ENCODE peak calls at places on chromosomes 3 and 15, in five cellular contexts. I is stomach, N is HepG2, H is psoas muscle, W is transverse colon. C is an unnamed sample.

GRCh38 chr3:122146466-122146865 is 37.0 kb upstream of the CASR start:
- DNase-seq in I (no peak), N (no peak), H (no peak), W (no peak), C (no peak)

GRCh38 chr3:194999491-194999890 is 271.5 kb downstream of the XXYLT1 start:
- DNase-seq in I (no peak), N (no peak), H (no peak), W (no peak), C (no peak)

GRCh38 chr15:88012233-88012632 is 244.3 kb downstream of the NTRK3 start:
- DNase-seq in I (no peak), N (no peak), H (no peak), W (no peak), C (no peak)

GRCh38 chr3:50532062-50532705 is 28.8 kb upstream of the CACNA2D2 start:
- DNase-seq in I (no peak), N (no peak), H (no peak), W (no peak), C (no peak)

GRCh38 chr3:156626104-156626503 is 48.3 kb upstream of the TIPARP start:
- DNase-seq in I (no peak), N (no peak), H (no peak), W (peak; percentile 33), C (peak; percentile 87)

GRCh38 chr15:68537097-68537496 is 41.7 kb upstream of the CORO2B start:
- DNase-seq in I (no peak), N (no peak), H (no peak), W (no peak), C (no peak)

GRCh38 chr3:138118863-138119766 is 3.7 kb upstream of the DZIP1L start:
- DNase-seq in I (peak; percentile 83), N (peak; percentile 70), H (peak; percentile 76), W (peak; percentile 72), C (peak; percentile 75)

GRCh38 chr3:76624128-76624527 is 415.8 kb upstream of the ROBO2 start:
- DNase-seq in I (no peak), N (peak; percentile 2), H (no peak), W (no peak), C (no peak)

GRCh38 chr3:143171656-143172055 is 52.1 kb downstream of the CHST2 start:
- DNase-seq in I (no peak), N (no peak), H (no peak), W (no peak), C (no peak)

GRCh38 chr3:46383211-46383945 is 12.6 kb downstream of the CCR5 start:
- DNase-seq in I (peak; percentile 55), N (no peak), H (no peak), W (peak; percentile 77), C (peak; percentile 62)

GRCh38 chr3:5258526-5258925 is 71.0 kb downstream of the EDEM1 start:
- DNase-seq in I (no peak), N (no peak), H (no peak), W (no peak), C (no peak)

GRCh38 chr15:51312754-51313390 is 25.5 kb downstream of the CYP19A1 start:
- DNase-seq in I (no peak), N (peak; percentile 68), H (no peak), W (no peak), C (no peak)

GRCh38 chr15:76267077-76267476 is 44.2 kb downstream of the ETFA start:
- DNase-seq in I (no peak), N (no peak), H (no peak), W (no peak), C (no peak)

GRCh38 chr3:125043599-125044151 is 12.1 kb downstream of the HEG1 start:
- DNase-seq in I (peak; percentile 33), N (no peak), H (peak; percentile 82), W (peak; percentile 54), C (no peak)

GRCh38 chr3:37050242-37050641 is 56.9 kb downstream of the MLH1 start:
- DNase-seq in I (no peak), N (no peak), H (no peak), W (no peak), C (no peak)

GRCh38 chr15:74844319-74845207 is 1.6 kb upstream of the ULK3 start:
- DNase-seq in I (no peak), N (no peak), H (no peak), W (no peak), C (no peak)

GRCh38 chr15:66893294-66893693 is 172.1 kb upstream of the SMAD3 start:
- DNase-seq in I (no peak), N (no peak), H (no peak), W (no peak), C (peak; percentile 7)

GRCh38 chr3:185149591-185149990 is 3.3 kb downstream of the C3orf70 start:
- DNase-seq in I (no peak), N (no peak), H (no peak), W (no peak), C (no peak)

GRCh38 chr15:64925335-64926330 is 13.9 kb downstream of the ANKDD1A start:
- DNase-seq in I (no peak), N (no peak), H (no peak), W (no peak), C (no peak)

GRCh38 chr3:60953406-60953805 is 297.8 kb downstream of the FHIT start:
- DNase-seq in I (no peak), N (no peak), H (no peak), W (no peak), C (no peak)

GRCh38 chr3:632571-633170 is 436.1 kb downstream of the CHL1 start:
- DNase-seq in I (peak; percentile 37), N (peak; percentile 32), H (no peak), W (peak; percentile 29), C (peak; percentile 31)

GRCh38 chr15:40082195-40082868 is 26.3 kb downstream of the BMF start:
- DNase-seq in I (no peak), N (no peak), H (no peak), W (peak; percentile 74), C (no peak)

GRCh38 chr15:40080104-40080503 is 28.6 kb downstream of the BMF start:
- DNase-seq in I (no peak), N (no peak), H (no peak), W (no peak), C (no peak)

GRCh38 chr15:40079456-40079855 is 29.2 kb downstream of the BMF start:
- DNase-seq in I (no peak), N (no peak), H (no peak), W (no peak), C (no peak)

GRCh38 chr15:40081691-40082194 is 26.9 kb downstream of the BMF start:
- DNase-seq in I (peak; percentile 72), N (peak; percentile 96), H (peak; percentile 76), W (peak; percentile 77), C (peak; percentile 63)

GRCh38 chr15:40080847-40081246 is 27.8 kb downstream of the BMF start:
- DNase-seq in I (no peak), N (no peak), H (no peak), W (no peak), C (no peak)
- H3K27ac ChIP-seq in I (peak overlapping the region; percentile 66), N (peak overlapping the region; percentile 95), H (peak overlapping the region; percentile 68), W (peak overlapping the region; percentile 69), C (peak overlapping the region; percentile 83)

GRCh38 chr3:17110665-17111396 is 226.1 kb downstream of the PLCL2 start:
- DNase-seq in I (no peak), N (no peak), H (no peak), W (no peak), C (no peak)
- H3K4me1 ChIP-seq in I (no peaks in the 10 kb centered on the region), N (no peaks in the 10 kb centered on the region), H (no peaks in the 10 kb centered on the region), W (no peaks in the 10 kb centered on the region), C (no peaks in the 10 kb centered on the region)

DNA sequence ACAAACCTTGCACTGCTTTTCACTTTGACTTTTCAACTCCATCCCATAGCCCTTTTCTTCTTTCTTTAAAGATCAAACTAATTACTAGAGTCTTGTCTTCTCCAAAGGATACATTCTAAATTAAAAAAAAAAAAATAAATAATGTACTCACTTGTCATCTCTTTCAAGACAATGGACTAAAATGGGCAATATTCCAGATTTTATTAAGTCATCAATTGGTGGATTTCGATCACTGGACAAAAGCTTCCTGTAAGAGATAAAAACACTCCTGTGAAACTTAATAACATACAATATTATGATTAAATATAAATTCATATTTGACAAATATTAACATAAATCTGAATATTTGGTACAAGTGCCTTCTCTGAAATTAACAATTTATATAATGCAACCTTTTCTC is 34.1 kb downstream of the KPNA4 start:
- DNase-seq in I (no peak), N (no peak), H (no peak), W (no peak), C (no peak)
- H3K27ac ChIP-seq in I (no peak overlapping the region), N (no peak overlapping the region), H (no peak overlapping the region), W (no peak overlapping the region), C (no peak overlapping the region)

GRCh38 chr3:23537006-23537620 is 268.6 kb upstream of the UBE2E1 start:
- DNase-seq in I (no peak), N (no peak), H (no peak), W (no peak), C (no peak)
- H3K4me1 ChIP-seq in I (no peaks in the 10 kb centered on the region), N (no peaks in the 10 kb centered on the region), H (peaks cover 9% of the 10 kb centered on the region), W (no peaks in the 10 kb centered on the region), C (peaks cover 1% of the 10 kb centered on the region)

GRCh38 chr3:171390531-171390930 is 69.7 kb downstream of the TNIK start:
- DNase-seq in I (no peak), N (no peak), H (no peak), W (no peak), C (no peak)

GRCh38 chr3:171391432-171391831 is 68.8 kb downstream of the TNIK start:
- DNase-seq in I (no peak), N (no peak), H (no peak), W (no peak), C (no peak)

GRCh38 chr3:171396048-171396447 is 64.2 kb downstream of the TNIK start:
- DNase-seq in I (no peak), N (peak; percentile 3), H (no peak), W (no peak), C (no peak)

GRCh38 chr3:171388537-171388936 is 71.7 kb downstream of the TNIK start:
- DNase-seq in I (no peak), N (no peak), H (no peak), W (no peak), C (no peak)

GRCh38 chr3:171393032-171393744 is 67.0 kb downstream of the TNIK start:
- DNase-seq in I (no peak), N (peak; percentile 39), H (no peak), W (no peak), C (no peak)
- H3K27ac ChIP-seq in I (peak overlapping the region; percentile 30), N (no peak overlapping the region), H (no peak overlapping the region), W (no peak overlapping the region), C (peak overlapping the region; percentile 52)

C was measured in lung.